ENCODE peak calls at places on chromosomes 4 and X, in eight cellular contexts. E is SHP77; A is left ventricle myocardium inferior; Y is ACHN; H is Daoy; W is HFF-Myc; U is activated T-helper 2 cell treated with anti-CD3 and anti-CD28 coated beads, Interferon-gamma antibody, Interleukin-2, Interleukin-4, amounts not matched to agents 10 μg/mL and 5 μg/mL and 100 μg/mL, durations not matched to agents 14 hours and 24 hours and 36 hours; I is H54. S is an unnamed sample.

GRCh38 chr4:101049549-101050001 is 297.8 kb downstream of the PPP3CA start:
- DNase-seq in U (no peak), A (no peak), H (no peak), I (no peak), E (no peak), W (no peak), Y (no peak), S (no peak)

GRCh38 chr4:39706334-39706733 is 8.4 kb downstream of the UBE2K start:
- DNase-seq in Y (peak), I (no peak), E (no peak), W (no peak), A (peak), H (peak), U (no peak), S (no peak)

GRCh38 chr4:185849543-185850185 is 37.7 kb upstream of the SORBS2 start:
- DNase-seq in W (no peak), U (no peak), A (peak), H (no peak), I (no peak), E (no peak), Y (no peak), S (no peak)

GRCh38 chr4:14168919-14169318 is 541.4 kb upstream of the BOD1L1 start:
- DNase-seq in U (no peak), W (peak), A (peak), Y (peak), E (peak), I (peak), H (peak), S (peak)

GRCh38 chrX:117996918-117997480 is 119.6 kb downstream of the KLHL13 start:
- DNase-seq in W (no peak), A (no peak), I (no peak), H (no peak), Y (peak), E (no peak), U (no peak), S (peak)

GRCh38 chrX:2710496-2710895 is 19.4 kb downstream of the CD99 start:
- DNase-seq in H (peak), A (no peak), Y (no peak), W (no peak), E (no peak), I (no peak), U (no peak), S (no peak)

GRCh38 chr4:69032847-69033638 is 63.2 kb upstream of the UGT2B7 start:
- DNase-seq in W (no peak), I (no peak), Y (peak), A (no peak), E (no peak), U (no peak), H (no peak), S (no peak)

GRCh38 chr4:118395057-118395679 is 42.4 kb upstream of the PRSS12 start:
- DNase-seq in W (no peak), E (no peak), A (no peak), H (no peak), I (no peak), Y (no peak), U (no peak), S (no peak)

GRCh38 chrX:142686653-142687283 is 339.0 kb upstream of the SPANXN4 start:
- DNase-seq in E (no peak), U (no peak), W (no peak), A (no peak), Y (no peak), I (no peak), H (no peak), S (no peak)

GRCh38 chrX:130874751-130875150 is 28.3 kb downstream of the ENOX2 start:
- DNase-seq in I (no peak), U (no peak), Y (no peak), W (no peak), A (no peak), H (no peak), E (no peak), S (no peak)

GRCh38 chrX:86002076-86002896 is 45.1 kb downstream of the CHM start:
- DNase-seq in E (no peak), A (no peak), H (peak), I (no peak), W (no peak), Y (peak), U (peak), S (no peak)

GRCh38 chr4:10088135-10089010 is 28.2 kb downstream of the WDR1 start:
- DNase-seq in I (no peak), Y (no peak), E (no peak), W (no peak), U (no peak), H (no peak), A (no peak), S (no peak)

GRCh38 chr4:74006009-74006476 is 7.6 kb upstream of the CXCL5 start:
- DNase-seq in H (no peak), W (no peak), E (no peak), A (no peak), U (no peak), I (no peak), Y (peak), S (no peak)

GRCh38 chr4:52864816-52865215 is 2.7 kb downstream of the RASL11B start:
- DNase-seq in I (no peak), H (no peak), E (no peak), Y (no peak), U (no peak), W (no peak), A (no peak), S (peak)

GRCh38 chr4:84800256-84800655 is 166.2 kb downstream of the WDFY3 start:
- DNase-seq in Y (no peak), I (no peak), W (no peak), U (no peak), E (no peak), H (no peak), A (no peak), S (no peak)

GRCh38 chr4:22668301-22668700 is 24.4 kb upstream of the GBA3 start:
- DNase-seq in U (no peak), E (no peak), A (no peak), Y (peak), I (no peak), W (no peak), H (peak), S (no peak)

GRCh38 chr4:186102931-186103330 is 1.6 kb upstream of the FAM149A start:
- DNase-seq in A (no peak), H (no peak), U (no peak), Y (no peak), W (no peak), E (no peak), I (no peak), S (no peak)

GRCh38 chrX:96713303-96713702 is 28.7 kb downstream of the DIAPH2 start:
- DNase-seq in Y (no peak), W (no peak), U (no peak), E (no peak), I (no peak), H (no peak), A (no peak), S (no peak)

GRCh38 chr4:24121395-24122175 is 231.7 kb upstream of the PPARGC1A start:
- DNase-seq in U (no peak), Y (no peak), E (no peak), W (no peak), H (no peak), I (no peak), A (no peak), S (no peak)

GRCh38 chr4:145280541-145280940 is 100.2 kb upstream of the OTUD4 start:
- DNase-seq in A (no peak), H (no peak), W (no peak), I (no peak), U (no peak), E (no peak), Y (no peak), S (no peak)

GRCh38 chr4:145739840-145740239 is 59.9 kb downstream of the C4orf51 start:
- DNase-seq in E (no peak), A (no peak), I (no peak), H (no peak), U (no peak), W (no peak), Y (peak), S (no peak)

GRCh38 chr4:136831553-136831952 is 700.7 kb downstream of the PCDH18 start:
- DNase-seq in E (no peak), H (no peak), W (no peak), A (no peak), U (no peak), Y (no peak), I (no peak), S (no peak)

GRCh38 chr4:87974856-87975462 is 555 bp upstream of the SPP1 start:
- DNase-seq in W (no peak), U (no peak), Y (peak), A (no peak), I (no peak), H (peak), E (peak), S (no peak)

GRCh38 chr4:94678896-94679295 is 78.9 kb upstream of the BMPR1B start:
- DNase-seq in I (peak), W (no peak), H (no peak), A (no peak), Y (no peak), E (no peak), U (no peak), S (no peak)

GRCh38 chr4:68615699-68616422 is 39.7 kb upstream of the UGT2B17 start:
- DNase-seq in I (no peak), E (no peak), A (no peak), H (no peak), Y (no peak), U (no peak), W (no peak), S (no peak)

GRCh38 chr4:83170952-83171399 is 56.4 kb upstream of the PLAC8 start:
- DNase-seq in I (no peak), Y (peak), W (no peak), E (no peak), H (no peak), U (no peak), A (no peak), S (peak)

GRCh38 chrX:9352683-9353430 is 112.0 kb upstream of the TBL1X start:
- DNase-seq in H (no peak), A (no peak), W (no peak), I (no peak), Y (no peak), U (peak), E (no peak), S (no peak)

GRCh38 chr4:151013944-151014343 is 1.1 kb downstream of the LRBA start:
- DNase-seq in W (no peak), A (no peak), H (no peak), Y (peak), E (no peak), U (no peak), I (no peak), S (no peak)

GRCh38 chr4:14726441-14727405 is 275.6 kb upstream of the CPEB2 start:
- DNase-seq in H (no peak), I (peak), Y (no peak), A (no peak), E (no peak), W (no peak), U (no peak), S (peak)

GRCh38 chr4:30056016-30056415 is 664.2 kb upstream of the PCDH7 start:
- DNase-seq in A (no peak), W (no peak), H (no peak), I (no peak), U (no peak), E (no peak), Y (no peak), S (no peak)

GRCh38 chr4:139907001-139907809 is 241.6 kb downstream of the MGST2 start:
- DNase-seq in W (no peak), I (no peak), Y (no peak), E (no peak), U (no peak), A (no peak), H (no peak), S (no peak)

GRCh38 chrX:9231491-9231890 is 197.6 kb upstream of the FAM9B start:
- DNase-seq in W (no peak), E (no peak), H (no peak), I (no peak), A (no peak), U (no peak), Y (no peak), S (no peak)

GRCh38 chrX:1534321-1535168 is 2.4 kb downstream of the P2RY8 start:
- DNase-seq in A (no peak), E (peak), U (peak), I (no peak), Y (no peak), H (no peak), W (no peak), S (no peak)

GRCh38 chr4:88054229-88054628 is 46.8 kb downstream of the PKD2 start:
- DNase-seq in H (no peak), A (no peak), I (no peak), U (no peak), W (no peak), E (no peak), Y (peak), S (no peak)

GRCh38 chr4:187098429-187098828 is 374.8 kb upstream of the FAT1 start:
- DNase-seq in I (no peak), Y (no peak), E (no peak), U (no peak), A (no peak), H (no peak), W (no peak), S (no peak)

GRCh38 chrX:15497865-15498264 is 2.7 kb upstream of the BMX start:
- DNase-seq in A (peak), E (peak), W (no peak), U (peak), Y (peak), H (peak), I (peak), S (peak)

GRCh38 chr4:47704693-47705325 is 133.1 kb downstream of the CORIN start:
- DNase-seq in U (no peak), W (no peak), H (peak), A (peak), I (peak), E (peak), Y (peak), S (peak)

GRCh38 chr4:83083925-83084475 is 30.5 kb downstream of the PLAC8 start:
- DNase-seq in E (no peak), H (no peak), W (no peak), I (no peak), A (no peak), U (peak), Y (no peak), S (no peak)

GRCh38 chr4:102554482-102554881 is 53.3 kb downstream of the NFKB1 start:
- DNase-seq in H (no peak), A (peak), Y (peak), E (no peak), W (no peak), U (no peak), I (no peak), S (no peak)